ENCODE peak calls at places on chromosomes 4 and X, in five cellular contexts. T, H, L, U and K are unnamed samples.

GRCh38 chr4:116501954-116502353 is 583.4 kb downstream of the TRAM1L1 start:
- DNase-seq in U (no peak), L (no peak), H (no peak), T (peak; percentile 61), K (no peak)

GRCh38 chr4:67933038-67933437 is 30.3 kb downstream of the TMPRSS11A start:
- DNase-seq in T (no peak), H (no peak), L (no peak), U (no peak), K (no peak)

GRCh38 chr4:57159866-57160265 is 49.7 kb upstream of the IGFBP7 start:
- DNase-seq in H (no peak), L (no peak), T (no peak), U (no peak), K (no peak)

GRCh38 chr4:168508683-168509082 is 11.8 kb downstream of the PALLD start:
- DNase-seq in T (no peak), L (no peak), H (no peak), U (no peak), K (no peak)

GRCh38 chrX:15319075-15319474 is 3.6 kb upstream of the ASB11 start:
- DNase-seq in T (no peak), H (no peak), U (no peak), L (no peak), K (no peak)

GRCh38 chr4:95593992-95594391 is 45.2 kb upstream of the UNC5C start:
- DNase-seq in L (no peak), H (no peak), U (no peak), T (no peak), K (no peak)

GRCh38 chrX:68599256-68600152 is 48.0 kb upstream of the STARD8 start:
- DNase-seq in H (no peak), L (no peak), U (no peak), T (peak; percentile 29), K (no peak)

GRCh38 chr4:108917255-108917654 is 154.4 kb upstream of the ETNPPL start:
- DNase-seq in H (no peak), T (no peak), U (no peak), L (no peak), K (no peak)

GRCh38 chrX:8030361-8030760 is 103.1 kb upstream of the PNPLA4 start:
- DNase-seq in H (no peak), L (no peak), T (no peak), U (no peak), K (no peak)

GRCh38 chrX:16148896-16149295 is 18.4 kb upstream of the MAGEB17 start:
- DNase-seq in T (no peak), U (no peak), L (no peak), H (no peak), K (no peak)

GRCh38 chr4:123017636-123018390 is 95.4 kb upstream of the NUDT6 start:
- DNase-seq in U (no peak), T (no peak), H (no peak), L (peak; percentile 25), K (peak; percentile 57)

GRCh38 chr4:94523617-94524016 is 71.9 kb downstream of the PDLIM5 start:
- DNase-seq in L (no peak), U (no peak), H (no peak), T (peak; percentile 50), K (no peak)

GRCh38 chrX:30649859-30650258 is 3.4 kb upstream of the GK start:
- DNase-seq in H (no peak), U (no peak), L (no peak), T (no peak), K (no peak)

GRCh38 chr4:142181021-142181420 is 544.6 kb downstream of the IL15 start:
- DNase-seq in U (no peak), L (no peak), T (no peak), H (no peak), K (no peak)

GRCh38 chr4:7651461-7651921 is 216.8 kb upstream of the PSAPL1 start:
- DNase-seq in H (no peak), L (peak; percentile 76), U (peak; percentile 83), T (no peak), K (peak; percentile 50)

DNA sequence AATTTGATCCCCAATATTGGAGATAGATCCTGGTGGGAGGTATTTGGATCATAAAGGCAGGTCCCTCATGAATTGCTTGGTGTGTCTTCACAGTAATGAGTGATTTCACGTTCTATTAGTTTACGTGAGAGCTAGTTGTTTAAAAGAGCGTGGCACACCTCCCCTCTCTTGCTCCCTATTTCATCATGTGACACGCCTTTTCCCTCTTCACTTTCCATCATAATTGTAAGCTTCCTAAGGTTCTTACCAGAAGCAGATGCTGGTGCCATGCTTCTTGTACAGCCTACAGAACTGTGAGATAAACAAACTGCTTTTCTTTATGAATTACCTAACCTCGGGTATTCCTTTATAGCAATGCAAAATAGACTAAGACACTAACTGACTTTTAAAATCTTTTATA is 34.0 kb upstream of the FMR1 start:
- DNase-seq in U (no peak), T (no peak), L (no peak), H (no peak), K (no peak)
- TF ChIP-seq POLR2A in U (no peak), T (no peak), L (no peak), H (no peak), K (no peak)

DNA sequence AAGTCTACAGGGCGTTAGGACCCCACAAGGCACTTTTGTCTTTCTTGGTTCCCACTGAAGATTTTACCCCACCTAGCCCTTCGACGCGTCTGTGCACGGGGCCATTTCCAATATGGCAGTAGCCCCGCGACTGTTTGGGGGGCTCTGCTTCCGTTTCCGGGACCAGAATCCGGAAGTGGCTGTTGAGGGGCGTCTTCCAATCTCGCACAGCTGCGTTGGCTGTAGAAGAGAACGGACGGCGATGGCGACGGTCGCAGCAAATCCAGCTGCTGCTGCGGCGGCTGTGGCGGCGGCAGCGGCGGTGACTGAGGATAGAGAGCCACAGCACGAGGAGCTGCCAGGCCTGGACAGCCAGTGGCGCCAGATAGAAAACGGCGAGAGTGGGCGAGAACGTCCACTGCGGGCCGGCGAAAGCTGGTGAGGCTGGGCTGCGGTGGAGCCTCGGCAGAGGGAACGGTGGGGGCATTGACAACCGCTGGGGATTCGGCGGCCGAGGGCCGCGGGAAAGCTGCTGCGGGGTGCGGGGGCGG is at the start of gene USP11:
- DNase-seq in T (peak; percentile 65), H (peak; percentile 34), L (peak; percentile 27), U (peak; percentile 81), K (peak; percentile 43)
- TF ChIP-seq POLR2A in T (peak; percentile 83), H (peak; percentile 91), L (no peak), U (peak; percentile 58), K (no peak)

DNA sequence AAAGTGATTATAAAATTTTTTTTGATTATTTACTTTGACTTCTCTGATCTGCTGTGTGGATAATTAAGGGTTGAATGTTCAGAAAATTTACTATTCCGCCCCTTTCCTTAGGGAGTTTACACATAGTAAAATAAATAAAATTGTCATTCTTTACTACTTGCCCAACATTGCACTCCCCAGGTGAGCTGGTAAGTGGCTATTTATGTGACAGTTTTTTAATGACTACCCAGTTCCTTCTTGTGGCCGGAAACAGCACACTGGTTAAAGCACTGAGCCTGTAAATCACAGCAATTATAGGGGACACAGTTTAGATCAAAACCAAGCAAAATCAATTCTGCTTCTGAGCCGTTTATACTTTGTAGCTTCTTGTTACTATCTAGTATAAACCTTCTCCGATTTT is 158.1 kb downstream of the FHIP1A start:
- DNase-seq in L (no peak), T (no peak), H (no peak), U (no peak), K (no peak)
- TF ChIP-seq POLR2A in L (no peak), T (no peak), H (no peak), U (no peak), K (no peak)

GRCh38 chr4:687048-687974 is 1.6 kb downstream of the SLC49A3 start:
- DNase-seq in H (peak; percentile 94), L (peak; percentile 59), U (peak; percentile 95), T (peak; percentile 97), K (peak; percentile 56)
- TF ChIP-seq POLR2A in H (no peak), L (no peak), U (no peak), T (peak; percentile 79), K (no peak)